ENCODE peak calls at places on chromosomes 5 and 9, in four cellular contexts. E, Y, J and U are unnamed samples.

GRCh38 chr5:127925916-127926315 is 157.7 kb upstream of the SLC12A2 start:
- DNase-seq in E (no peak), Y (no peak), J (no peak), U (peak; percentile 23)

GRCh38 chr5:163350083-163350482 is 87.3 kb upstream of the CCNG1 start:
- DNase-seq in E (no peak), Y (peak; percentile 24), J (no peak), U (peak; percentile 16)

GRCh38 chr9:97596906-97597305 is 36.3 kb downstream of the TSTD2 start:
- DNase-seq in E (no peak), Y (no peak), J (no peak), U (no peak)

GRCh38 chr9:136079211-136079915 is 15.7 kb downstream of the NACC2 start:
- DNase-seq in E (no peak), Y (peak; percentile 28), J (no peak), U (no peak)

GRCh38 chr9:18184034-18184800 is 289.7 kb upstream of the ADAMTSL1 start:
- DNase-seq in E (no peak), Y (no peak), J (no peak), U (no peak)

GRCh38 chr5:77627869-77628674 is 10.4 kb downstream of the OTP start:
- DNase-seq in E (no peak), Y (no peak), J (no peak), U (no peak)

GRCh38 chr9:3906437-3907213 is 380.8 kb upstream of the RFX3 start:
- DNase-seq in E (no peak), Y (peak; percentile 93), J (peak; percentile 95), U (peak; percentile 83)

GRCh38 chr9:133048595-133048994 is 13.2 kb upstream of the CEL start:
- DNase-seq in E (no peak), Y (peak; percentile 29), J (peak; percentile 11), U (no peak)

GRCh38 chr9:18477121-18477705 is 3.3 kb downstream of the ADAMTSL1 start:
- DNase-seq in E (no peak), Y (no peak), J (no peak), U (no peak)

GRCh38 chr9:112112941-112113399 is 62.1 kb downstream of the SUSD1 start:
- DNase-seq in E (no peak), Y (no peak), J (no peak), U (peak; percentile 97)

GRCh38 chr9:83342731-83343130 is 195.5 kb downstream of the FRMD3 start:
- DNase-seq in E (no peak), Y (no peak), J (no peak), U (peak; percentile 87)
- H3K4me3 ChIP-seq in E (no peak overlapping the region), Y (no peak overlapping the region), J (no peak overlapping the region), U (no peak overlapping the region)

GRCh38 chr5:130055572-130055971 is 151.3 kb downstream of the CHSY3 start:
- DNase-seq in E (no peak), Y (no peak), J (no peak), U (no peak)
- H3K4ac ChIP-seq in E (no peak overlapping the region), Y (no peak overlapping the region), J (no peak overlapping the region), U (no peak overlapping the region)

DNA sequence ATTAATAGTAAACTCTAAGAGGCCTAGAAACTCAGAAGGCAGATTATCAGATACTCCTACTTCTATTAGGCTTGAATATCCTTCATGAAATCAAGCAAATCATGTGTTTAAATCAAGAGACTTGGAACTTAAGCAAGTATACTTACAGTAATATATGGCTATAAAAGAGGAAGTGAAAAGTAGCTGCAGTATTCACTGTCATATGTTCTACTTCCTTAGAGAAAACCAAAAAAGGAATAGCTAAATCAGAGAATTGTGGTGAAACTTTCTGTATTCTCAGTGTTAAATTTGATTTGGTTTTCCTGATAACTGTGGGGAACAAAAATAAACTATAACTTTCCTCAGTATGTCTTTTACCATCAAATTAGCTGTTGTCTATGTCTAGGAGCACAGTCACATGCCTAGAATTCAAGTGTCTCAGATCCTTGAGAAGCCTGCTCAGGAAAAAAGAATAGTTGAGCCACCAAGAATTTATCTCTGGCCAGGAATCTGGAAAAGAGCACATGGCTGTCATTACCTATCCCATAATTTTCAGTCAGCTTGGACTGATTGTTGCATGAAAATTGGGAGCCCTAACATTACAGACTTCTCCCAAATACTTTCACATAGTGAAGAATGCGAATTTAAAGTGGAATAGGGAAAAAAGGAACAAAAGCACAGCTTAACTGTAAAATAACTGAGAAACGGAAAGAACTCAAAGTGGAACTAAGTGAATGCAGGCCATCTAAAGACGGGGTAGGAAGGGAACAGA is 1.7 kb downstream of the FKBP15 start:
- DNase-seq in E (no peak), Y (no peak), J (no peak), U (no peak)
- H3K4me3 ChIP-seq in E (peak overlapping the region; percentile 86), Y (peak overlapping the region; percentile 94), J (no peak overlapping the region), U (no peak overlapping the region)

DNA sequence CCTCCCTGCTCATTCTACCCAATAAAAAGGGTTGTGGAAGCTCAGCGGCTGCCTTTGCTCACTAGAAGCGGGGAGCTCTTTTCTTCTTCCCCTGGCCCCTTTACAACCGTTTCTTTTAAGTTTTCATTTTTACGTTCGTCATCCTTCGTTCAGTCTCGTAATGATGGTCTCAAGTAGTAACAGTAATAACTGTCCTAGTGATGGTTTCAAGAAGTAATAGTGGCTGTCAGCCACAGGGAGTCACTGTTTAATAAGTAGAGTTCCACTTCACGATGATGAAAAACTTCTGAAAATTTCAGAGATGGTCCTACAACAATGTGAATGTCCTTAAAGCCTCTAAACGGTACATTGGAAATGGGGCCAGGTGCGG is 6.2 kb downstream of the UGT3A2 start:
- DNase-seq in E (no peak), Y (no peak), J (no peak), U (peak; percentile 53)
- H3K4ac ChIP-seq in E (no peak overlapping the region), Y (no peak overlapping the region), J (no peak overlapping the region), U (no peak overlapping the region)

GRCh38 chr9:116686693-116687073 is 422 bp upstream of the TRIM32 start:
- DNase-seq in E (no peak), Y (no peak), J (peak; percentile 33), U (no peak)

GRCh38 chr9:116687074-116687761 is at the start of gene TRIM32:
- DNase-seq in E (peak; percentile 87), Y (peak; percentile 89), J (peak; percentile 81), U (peak; percentile 91)

GRCh38 chr9:116683535-116683934 is 3.6 kb upstream of the TRIM32 start:
- DNase-seq in E (no peak), Y (no peak), J (no peak), U (no peak)

GRCh38 chr9:116687762-116688160 is 656 bp downstream of the TRIM32 start:
- DNase-seq in E (no peak), Y (no peak), J (no peak), U (no peak)

DNA sequence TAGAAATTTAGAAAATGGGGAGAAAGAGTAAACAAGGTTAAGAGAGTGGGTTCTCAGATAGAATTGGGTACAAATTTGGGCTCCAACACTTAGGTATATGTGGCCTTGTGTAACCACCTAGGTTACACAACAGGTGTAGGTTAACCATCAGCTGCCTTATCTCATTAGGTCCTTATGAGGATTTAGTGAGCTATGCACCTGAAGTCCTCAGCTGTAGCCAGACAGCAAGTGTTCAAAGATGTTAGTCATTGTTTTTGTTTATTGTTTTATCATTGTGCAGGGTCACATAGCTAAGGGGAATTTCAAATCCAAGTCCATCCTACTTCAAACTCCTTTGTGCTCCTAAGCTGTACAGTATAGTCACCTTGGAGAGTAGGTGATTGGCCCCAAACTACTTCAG is 970 bp upstream of the TRIM32 start:
- DNase-seq in E (no peak), Y (peak; percentile 30), J (peak; percentile 29), U (no peak)
- H3K4me3 ChIP-seq in E (peak overlapping the region; percentile 73), Y (peak overlapping the region; percentile 90), J (no peak overlapping the region), U (no peak overlapping the region)

GRCh38 chr5:179803651-179804598 is 2.7 kb downstream of the MGAT4B start:
- DNase-seq in E (no peak), Y (peak; percentile 35), J (peak; percentile 41), U (no peak)

GRCh38 chr5:179806250-179807045 is at the start of gene MGAT4B:
- DNase-seq in E (no peak), Y (peak; percentile 70), J (peak; percentile 70), U (peak; percentile 79)

GRCh38 chr5:179805070-179805528 is 1.6 kb downstream of the MGAT4B start:
- DNase-seq in E (no peak), Y (no peak), J (no peak), U (no peak)

GRCh38 chr5:179804599-179804947 is 2.1 kb downstream of the MGAT4B start:
- DNase-seq in E (no peak), Y (no peak), J (no peak), U (no peak)

DNA sequence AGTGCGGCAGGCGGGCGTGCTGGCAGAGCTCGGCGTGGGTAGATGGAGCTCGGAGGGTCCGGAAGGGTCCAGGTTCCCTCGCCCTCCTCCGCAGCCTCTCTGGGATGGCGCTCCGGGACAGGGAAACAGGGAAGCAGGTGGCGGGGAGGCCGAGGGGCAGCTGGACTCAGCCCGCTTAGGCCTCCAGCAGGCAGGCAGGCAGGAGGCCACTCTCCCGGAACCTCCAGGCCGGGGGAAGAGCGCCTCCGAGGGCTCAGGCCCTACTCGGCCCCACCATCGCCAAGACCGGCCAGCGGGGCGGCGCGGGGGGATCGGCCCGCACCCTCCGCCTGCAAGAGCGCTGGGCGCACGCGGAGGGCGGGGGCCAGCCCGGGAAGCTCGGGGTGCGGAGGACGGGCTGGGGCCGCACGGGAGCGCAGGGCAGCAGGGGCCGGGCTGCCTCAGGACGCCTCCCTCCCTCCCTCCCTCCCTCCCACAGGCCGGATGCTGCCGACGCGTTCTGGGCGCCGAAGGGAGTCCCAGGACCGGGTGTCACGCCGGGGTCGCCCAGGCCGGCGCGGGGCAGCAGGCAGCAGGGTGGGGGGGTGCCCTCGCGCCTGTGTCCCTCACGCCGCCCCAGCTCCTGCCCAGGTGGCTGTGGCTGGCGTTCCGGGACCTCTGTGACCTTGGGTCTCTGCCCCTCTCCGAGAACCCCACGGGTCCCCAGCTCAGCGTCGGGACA is 977 bp downstream of the MGAT4B start:
- DNase-seq in E (no peak), Y (peak; percentile 42), J (no peak), U (peak; percentile 36)
- H3K4ac ChIP-seq in E (peak overlapping the region; percentile 11), Y (peak overlapping the region; percentile 77), J (peak overlapping the region; percentile 86), U (peak overlapping the region; percentile 95)

GRCh38 chr9:36276254-36276653 is 18.0 kb upstream of the GNE start:
- DNase-seq in E (no peak), Y (no peak), J (no peak), U (no peak)
- H3K4me3 ChIP-seq in E (no peak overlapping the region), Y (peak overlapping the region; percentile 72), J (peak overlapping the region; percentile 8), U (no peak overlapping the region)